ENCODE peak calls at places on chromosomes 16 and 17, in eight cellular contexts. Y is brain microvascular endothelial cell, F is mammary epithelial cell, Z is body of pancreas, P is neural progenitor cell, W is fibroblast of pulmonary artery, D is PC-3, J is choroid plexus epithelial cell. T is an unnamed sample.

GRCh38 chr17:30915833-30916611 is 5.7 kb upstream of the ADAP2 start:
- DNase-seq in J (no peak), P (no peak), D (no peak), F (no peak), W (no peak), Z (no peak), Y (no peak), T (no peak)

GRCh38 chr17:62790554-62790953 is 17.6 kb downstream of the MARCHF10 start:
- DNase-seq in J (peak), Y (peak), F (peak), W (peak), Z (no peak), P (no peak), D (peak), T (no peak)

GRCh38 chr17:9512323-9513168 is 63.1 kb downstream of the STX8 start:
- DNase-seq in Z (no peak), Y (peak), W (peak), J (peak), P (no peak), D (peak), F (peak), T (no peak)

GRCh38 chr16:85052536-85052935 is 24.9 kb downstream of the KIAA0513 start:
- DNase-seq in J (peak), W (no peak), P (no peak), Z (no peak), F (no peak), D (no peak), Y (no peak), T (no peak)

GRCh38 chr17:56786989-56787482 is 46.7 kb downstream of the C17orf67 start:
- DNase-seq in W (peak), D (peak), F (peak), Z (no peak), J (peak), P (no peak), Y (peak), T (no peak)

GRCh38 chr16:89711601-89712475 is 8.9 kb downstream of the VPS9D1 start:
- DNase-seq in D (peak), J (peak), Y (peak), F (peak), P (peak), Z (peak), W (peak), T (peak)

GRCh38 chr16:58882292-58882691 is 148.2 kb upstream of the GOT2 start:
- DNase-seq in P (no peak), F (no peak), W (no peak), D (no peak), Y (no peak), J (no peak), Z (no peak), T (no peak)

GRCh38 chr17:55576237-55576998 is 65.2 kb upstream of the SMIM36 start:
- DNase-seq in Y (peak), P (no peak), F (peak), Z (no peak), W (peak), J (peak), D (peak), T (no peak)

GRCh38 chr16:23229714-23230113 is 47.2 kb downstream of the SCNN1G start:
- DNase-seq in W (no peak), F (no peak), Y (no peak), D (peak), P (no peak), Z (no peak), J (no peak), T (no peak)

GRCh38 chr17:19331134-19331533 is 31.4 kb downstream of the B9D1 start:
- DNase-seq in F (no peak), Z (no peak), J (peak), W (peak), P (no peak), Y (peak), D (no peak), T (no peak)

GRCh38 chr17:77254961-77255741 is 114.4 kb downstream of the SEC14L1 start:
- DNase-seq in D (peak), Z (no peak), F (peak), J (peak), W (peak), P (peak), Y (peak), T (peak)

GRCh38 chr16:72921106-72921505 is 126.8 kb downstream of the ZFHX3 start:
- DNase-seq in D (no peak), J (no peak), P (no peak), W (no peak), Y (no peak), Z (no peak), F (no peak), T (no peak)

GRCh38 chr16:54374136-54374535 is 87.5 kb upstream of the IRX3 start:
- DNase-seq in P (no peak), W (peak), D (no peak), F (no peak), Z (no peak), J (peak), Y (peak), T (no peak)

GRCh38 chr17:80761421-80761871 is 216.8 kb downstream of the RPTOR start:
- DNase-seq in F (peak), P (no peak), W (peak), Y (peak), D (peak), J (peak), Z (no peak), T (no peak)

GRCh38 chr16:48300391-48300856 is 53.1 kb upstream of the ABCC11 start:
- DNase-seq in P (no peak), Y (no peak), W (peak), Z (peak), J (peak), D (no peak), F (no peak), T (no peak)

GRCh38 chr17:48596000-48596734 is 2.6 kb upstream of the HOXB5 start:
- DNase-seq in D (no peak), W (no peak), Z (no peak), P (no peak), F (no peak), Y (no peak), J (no peak), T (no peak)

GRCh38 chr17:64278614-64279013 is 15.6 kb upstream of the TEX2 start:
- DNase-seq in Z (no peak), F (peak), W (peak), D (peak), Y (no peak), P (no peak), J (peak), T (no peak)

GRCh38 chr16:6957676-6958075 is 375.0 kb upstream of the RBFOX1 start:
- DNase-seq in Y (no peak), F (no peak), W (no peak), J (no peak), D (no peak), Z (no peak), P (peak), T (no peak)

GRCh38 chr17:71363661-71364060 is 757.2 kb upstream of the SOX9 start:
- DNase-seq in F (no peak), D (no peak), J (no peak), Z (no peak), W (no peak), Y (no peak), P (no peak), T (no peak)

GRCh38 chr17:1714488-1714979 is 4.4 kb upstream of the TLCD2 start:
- DNase-seq in Z (peak), F (peak), Y (peak), J (peak), W (peak), P (peak), D (peak), T (peak)

GRCh38 chr17:19365833-19366636 is 3.5 kb upstream of the B9D1 start:
- DNase-seq in P (no peak), J (no peak), D (no peak), Y (no peak), W (no peak), Z (no peak), F (no peak), T (no peak)

GRCh38 chr16:30997887-30998711 is 12.3 kb downstream of the STX1B start:
- DNase-seq in W (peak), F (peak), Y (peak), J (peak), Z (no peak), P (no peak), D (peak), T (no peak)

GRCh38 chr17:48179071-48179945 is 71.7 kb downstream of the SNX11 start:
- DNase-seq in Z (no peak), J (peak), Y (no peak), D (peak), P (no peak), F (no peak), W (peak), T (no peak)

GRCh38 chr16:11994187-11995119 is 17.9 kb downstream of the SNX29 start:
- DNase-seq in F (peak), Z (no peak), Y (no peak), D (no peak), J (no peak), W (no peak), P (peak), T (no peak)

GRCh38 chr16:57994778-57995177 is 5.7 kb downstream of the ZNF319 start:
- DNase-seq in J (peak), W (peak), P (peak), Z (peak), D (peak), Y (peak), F (peak), T (peak)

GRCh38 chr16:66859397-66860068 is 15.3 kb downstream of the CA7 start:
- DNase-seq in P (no peak), J (no peak), Z (no peak), D (no peak), Y (no peak), W (no peak), F (no peak), T (no peak)

GRCh38 chr16:57845115-57845514 is 42.8 kb upstream of the KIFC3 start:
- DNase-seq in P (no peak), F (no peak), J (no peak), Y (no peak), Z (no peak), D (no peak), W (no peak), T (no peak)

GRCh38 chr17:59149051-59149450 is 5.9 kb downstream of the SKA2 start:
- DNase-seq in P (no peak), W (peak), Z (no peak), F (peak), Y (no peak), J (no peak), D (peak), T (no peak)

GRCh38 chr16:526181-527014 is 1.1 kb upstream of the CAPN15 start:
- DNase-seq in Y (no peak), P (peak), D (peak), F (peak), J (peak), Z (peak), W (peak), T (peak)

GRCh38 chr16:527015-527903 is at the start of gene CAPN15:
- DNase-seq in Y (peak), W (peak), P (peak), J (peak), Z (peak), D (peak), F (peak), T (peak)

GRCh38 chr16:525123-525519 is 2.4 kb upstream of the CAPN15 start:
- DNase-seq in J (no peak), Y (no peak), P (no peak), Z (no peak), D (no peak), F (no peak), W (no peak), T (no peak)

GRCh38 chr16:524274-525011 is 3.1 kb upstream of the CAPN15 start:
- DNase-seq in Y (no peak), F (no peak), W (no peak), J (no peak), Z (no peak), P (no peak), D (no peak), T (no peak)

GRCh38 chr16:525520-526180 is 1.9 kb upstream of the CAPN15 start:
- DNase-seq in Z (peak), W (peak), J (peak), D (peak), P (no peak), Y (peak), F (peak), T (no peak)
- TF ChIP-seq CTCF in Z (no peak), W (no peak), J (no peak), D (no peak), P (no peak), Y (no peak), F (no peak), T (no peak)

DNA sequence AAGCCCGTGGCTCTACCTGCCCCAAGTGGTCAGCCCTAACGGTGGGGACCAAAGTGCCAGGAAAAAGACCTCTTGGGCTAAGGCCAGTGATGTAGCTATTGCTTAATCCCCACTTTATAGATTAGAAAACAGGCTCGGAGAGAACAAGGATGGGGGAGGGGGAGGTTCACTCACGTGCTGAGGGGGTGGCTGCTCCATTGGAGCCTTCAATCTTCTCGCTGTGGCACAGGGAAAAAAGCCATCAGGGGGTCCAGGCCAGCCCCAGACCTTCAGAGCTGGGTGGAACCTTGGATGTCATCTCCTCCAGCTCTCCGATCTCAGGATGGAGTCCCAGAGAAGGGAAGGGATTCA is 45.9 kb downstream of the SRCIN1 start:
- DNase-seq in P (no peak), J (no peak), Z (no peak), W (no peak), F (no peak), Y (no peak), D (no peak), T (no peak)
- TF ChIP-seq CTCF in P (no peak), J (no peak), Z (no peak), W (no peak), F (no peak), Y (no peak), D (no peak), T (no peak)

GRCh38 chr16:50752481-50753235 is 10.8 kb downstream of the CYLD start:
- DNase-seq in Z (no peak), Y (no peak), P (no peak), D (no peak), F (no peak), J (no peak), W (no peak), T (no peak)
- TF ChIP-seq CTCF in Z (no peak), Y (no peak), P (no peak), D (no peak), F (no peak), J (no peak), W (no peak), T (no peak)

GRCh38 chr17:79612468-79613194 is 1.8 kb upstream of the RBFOX3 start:
- DNase-seq in Y (no peak), Z (peak), W (peak), F (peak), D (peak), J (peak), P (peak), T (peak)
- TF ChIP-seq CTCF in Y (peak), Z (peak), W (peak), F (peak), D (peak), J (peak), P (peak), T (peak)

GRCh38 chr16:68382296-68382718 is 66.0 kb downstream of the SMPD3 start:
- DNase-seq in P (no peak), W (no peak), F (no peak), J (no peak), D (no peak), Z (no peak), Y (no peak), T (no peak)
- TF ChIP-seq CTCF in P (peak), W (peak), F (no peak), J (peak), D (peak), Z (peak), Y (peak), T (peak)

DNA sequence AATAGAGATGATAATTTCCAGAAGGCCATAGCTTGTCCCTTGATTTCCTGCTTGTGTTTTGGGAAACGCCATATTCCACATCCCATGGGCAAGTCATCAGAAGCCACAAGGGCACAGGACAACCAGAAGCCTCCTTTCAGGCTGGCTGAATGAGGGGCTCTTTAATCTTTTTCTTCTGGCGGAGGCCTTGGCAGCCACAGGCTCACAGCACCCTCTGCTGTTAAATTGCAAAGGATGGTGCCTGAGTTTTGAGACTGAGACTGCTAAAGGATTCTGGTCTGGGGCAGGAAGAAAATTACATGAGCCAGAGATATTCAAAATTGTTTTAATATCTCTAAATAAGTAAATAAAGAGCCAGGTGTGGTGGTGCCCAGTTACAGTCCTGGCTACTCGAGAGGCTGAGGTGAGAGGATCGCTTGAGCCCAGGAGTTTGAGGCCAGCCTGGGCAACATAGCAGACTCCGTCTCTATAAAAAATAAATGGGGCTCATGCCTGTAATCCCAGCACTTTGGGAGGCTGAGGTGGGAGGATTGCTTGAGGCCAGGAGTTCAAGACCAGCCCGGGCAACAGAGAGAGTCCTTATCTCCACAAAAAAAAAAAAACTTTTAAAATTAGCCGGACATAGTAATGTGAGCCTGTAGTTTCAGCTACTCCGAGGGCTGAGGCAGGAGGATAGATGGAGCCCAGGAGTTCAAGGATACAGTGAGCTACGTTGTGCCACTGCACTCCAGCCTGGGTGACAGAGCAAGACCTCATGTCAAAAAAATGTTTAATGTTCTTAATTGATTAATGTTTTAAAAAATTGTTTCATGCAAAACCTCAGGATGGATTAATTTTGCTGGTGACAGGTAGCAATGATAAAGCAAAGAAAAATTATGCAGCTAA is 26.3 kb downstream of the AARSD1 start:
- DNase-seq in F (peak), Y (peak), D (peak), J (peak), W (peak), Z (peak), P (peak), T (no peak)
- TF ChIP-seq CTCF in F (peak), Y (peak), D (peak), J (peak), W (peak), Z (peak), P (peak), T (peak)

GRCh38 chr16:14289692-14290340 is 218.7 kb downstream of the MRTFB start:
- DNase-seq in Z (no peak), P (peak), Y (no peak), J (peak), F (no peak), W (peak), D (peak), T (no peak)
- TF ChIP-seq CTCF in Z (peak), P (peak), Y (peak), J (peak), F (peak), W (peak), D (peak), T (peak)

DNA sequence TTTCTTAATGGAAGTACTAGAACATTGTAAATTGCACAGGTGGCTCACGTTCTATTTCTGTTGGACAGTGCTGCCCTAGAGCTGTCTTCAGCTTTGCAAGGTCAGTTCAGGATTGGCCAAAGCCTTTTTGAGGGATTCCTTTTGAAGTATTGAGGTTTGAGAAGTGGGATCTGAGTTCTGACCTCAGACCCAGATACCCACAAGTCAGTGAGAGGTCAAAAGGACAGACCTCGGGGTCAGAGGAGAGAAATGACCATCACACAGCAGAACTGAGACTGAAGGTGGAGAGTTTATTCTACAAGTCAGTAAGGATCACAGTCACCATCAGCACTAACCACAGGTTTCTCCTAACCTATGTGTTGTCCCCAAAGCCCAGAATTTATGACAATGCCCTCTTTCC is 1.7 kb downstream of the ACSM5 start:
- DNase-seq in P (no peak), J (no peak), D (no peak), W (no peak), F (no peak), Y (no peak), Z (no peak), T (no peak)
- TF ChIP-seq CTCF in P (no peak), J (no peak), D (no peak), W (no peak), F (no peak), Y (no peak), Z (no peak), T (no peak)

DNA sequence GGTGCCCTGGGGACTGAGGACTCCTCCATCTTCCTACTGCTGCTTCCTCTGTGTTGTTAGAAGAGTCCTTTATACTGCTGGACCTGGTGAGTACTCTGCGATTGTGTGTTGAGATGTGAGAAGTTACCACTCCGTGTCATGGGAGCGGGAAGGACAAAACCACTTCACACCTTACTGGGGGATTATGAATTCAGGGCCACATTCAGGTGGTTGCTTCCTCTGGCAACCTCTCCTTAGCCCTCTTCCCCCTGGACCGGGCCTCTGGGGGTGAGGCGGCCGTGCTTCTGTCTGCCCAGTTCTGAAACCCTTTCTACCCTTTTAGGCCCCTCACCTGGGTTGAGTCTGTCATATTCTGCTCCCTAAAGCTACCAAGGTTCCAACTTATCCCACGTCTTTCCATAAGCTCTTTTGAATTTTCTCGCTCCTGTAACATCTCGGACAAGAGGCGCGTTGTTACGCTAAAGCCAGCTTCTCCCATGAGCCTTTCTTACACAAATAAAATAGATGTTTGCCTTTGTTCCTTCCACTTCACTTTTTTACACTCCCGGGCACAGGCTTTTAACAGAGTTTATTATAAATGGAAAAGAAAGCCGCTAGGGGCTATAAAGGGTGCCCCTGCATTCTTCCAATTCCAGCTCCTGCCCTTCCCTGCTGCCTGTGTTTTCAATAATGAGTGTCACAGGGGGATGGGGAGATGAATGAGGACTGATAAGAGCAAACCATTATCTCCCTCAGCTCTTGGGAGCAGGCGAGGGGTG is 20.7 kb upstream of the CDH13 start:
- DNase-seq in F (no peak), D (no peak), Y (no peak), Z (no peak), W (no peak), P (peak), J (no peak), T (no peak)
- TF ChIP-seq CTCF in F (no peak), D (no peak), Y (no peak), Z (no peak), W (no peak), P (peak), J (no peak), T (no peak)

GRCh38 chr16:29737713-29738112 is 8.1 kb downstream of the C16orf54 start:
- DNase-seq in W (no peak), F (no peak), Z (peak), P (no peak), J (no peak), Y (no peak), D (no peak), T (peak)
- TF ChIP-seq CTCF in W (no peak), F (no peak), Z (peak), P (no peak), J (no peak), Y (no peak), D (no peak), T (no peak)

T was measured in upper lobe of right lung.